ENCODE peak calls at places on chromosomes 11 and 22, in six cellular contexts. One of them, this sample, is unnamed.

GRCh38 chr22:38120359-38121110 is 10.1 kb upstream of the BAIAP2L2 start:
- DNase-seq in A549: no peak
- DNase-seq in IMR-90: no peak
- DNase-seq in K562: no peak
- DNase-seq in GM12878: no peak
- DNase-seq in HepG2: no peak
- DNase-seq in this sample: no peak

GRCh38 chr11:8698379-8698851 is 15.8 kb downstream of the RPL27A start:
- DNase-seq in A549: no peak
- DNase-seq in IMR-90: no peak
- DNase-seq in GM12878: no peak
- DNase-seq in K562: no peak
- DNase-seq in HepG2: peak; percentile 64
- DNase-seq in this sample: no peak

GRCh38 chr11:127470485-127470884 is 469.9 kb upstream of the KIRREL3 start:
- DNase-seq in K562: peak; percentile 0
- DNase-seq in HepG2: no peak
- DNase-seq in IMR-90: no peak
- DNase-seq in A549: peak; percentile 5
- DNase-seq in GM12878: no peak
- DNase-seq in this sample: peak; percentile 19

GRCh38 chr11:106442032-106442431 is 364.6 kb downstream of the AASDHPPT start:
- DNase-seq in HepG2: no peak
- DNase-seq in GM12878: no peak
- DNase-seq in IMR-90: no peak
- DNase-seq in A549: no peak
- DNase-seq in K562: no peak
- DNase-seq in this sample: no peak

GRCh38 chr11:117220568-117220967 is 11.3 kb downstream of the PCSK7 start:
- DNase-seq in K562: no peak
- DNase-seq in HepG2: no peak
- DNase-seq in A549: no peak
- DNase-seq in IMR-90: no peak
- DNase-seq in GM12878: no peak
- DNase-seq in this sample: no peak

GRCh38 chr11:92399702-92400101 is 175.1 kb downstream of the FAT3 start:
- DNase-seq in HepG2: no peak
- DNase-seq in K562: no peak
- DNase-seq in A549: no peak
- DNase-seq in GM12878: no peak
- DNase-seq in IMR-90: no peak
- DNase-seq in this sample: no peak

GRCh38 chr11:33867996-33868645 is 23.8 kb downstream of the LMO2 start:
- DNase-seq in HepG2: no peak
- DNase-seq in K562: no peak
- DNase-seq in GM12878: no peak
- DNase-seq in A549: no peak
- DNase-seq in IMR-90: no peak
- DNase-seq in this sample: no peak

GRCh38 chr11:26201411-26201810 is 130.5 kb upstream of the ANO3 start:
- DNase-seq in GM12878: no peak
- DNase-seq in A549: peak; percentile 3
- DNase-seq in IMR-90: peak; percentile 88
- DNase-seq in K562: no peak
- DNase-seq in HepG2: no peak
- DNase-seq in this sample: no peak

GRCh38 chr22:20238567-20239062 is 29.5 kb downstream of the RTN4R start:
- DNase-seq in A549: peak; percentile 48
- DNase-seq in K562: peak; percentile 89
- DNase-seq in IMR-90: no peak
- DNase-seq in GM12878: no peak
- DNase-seq in HepG2: peak; percentile 41
- DNase-seq in this sample: peak; percentile 89

GRCh38 chr11:100619484-100619883 is 67.6 kb upstream of the ARHGAP42 start:
- DNase-seq in IMR-90: peak; percentile 58
- DNase-seq in HepG2: no peak
- DNase-seq in K562: no peak
- DNase-seq in A549: no peak
- DNase-seq in GM12878: no peak
- DNase-seq in this sample: no peak

GRCh38 chr22:24550902-24551229 is 4.1 kb downstream of the GUCD1 start:
- DNase-seq in GM12878: no peak
- DNase-seq in K562: no peak
- DNase-seq in A549: no peak
- DNase-seq in HepG2: no peak
- DNase-seq in IMR-90: no peak
- DNase-seq in this sample: no peak

GRCh38 chr11:128419012-128419767 is 168.2 kb downstream of the ETS1 start:
- DNase-seq in GM12878: no peak
- DNase-seq in A549: no peak
- DNase-seq in IMR-90: no peak
- DNase-seq in HepG2: no peak
- DNase-seq in K562: no peak
- DNase-seq in this sample: no peak

GRCh38 chr11:20601221-20601914 is 2.0 kb downstream of the SLC6A5 start:
- DNase-seq in HepG2: no peak
- DNase-seq in GM12878: no peak
- DNase-seq in IMR-90: no peak
- DNase-seq in K562: no peak
- DNase-seq in A549: no peak
- DNase-seq in this sample: no peak

GRCh38 chr11:24005202-24005876 is 491.5 kb upstream of the LUZP2 start:
- DNase-seq in A549: no peak
- DNase-seq in K562: no peak
- DNase-seq in IMR-90: no peak
- DNase-seq in HepG2: no peak
- DNase-seq in GM12878: no peak
- DNase-seq in this sample: no peak

GRCh38 chr11:95091663-95092062 is 2.0 kb downstream of the ENDOD1 start:
- DNase-seq in K562: no peak
- DNase-seq in GM12878: no peak
- DNase-seq in HepG2: no peak
- DNase-seq in A549: no peak
- DNase-seq in IMR-90: no peak
- DNase-seq in this sample: no peak

GRCh38 chr22:32951807-32952153 is 106.4 kb downstream of the SYN3 start:
- DNase-seq in GM12878: no peak
- DNase-seq in HepG2: no peak
- DNase-seq in K562: no peak
- DNase-seq in A549: no peak
- DNase-seq in IMR-90: no peak
- DNase-seq in this sample: no peak

GRCh38 chr11:123351375-123351774 is 78.7 kb upstream of the GRAMD1B start:
- DNase-seq in IMR-90: no peak
- DNase-seq in HepG2: no peak
- DNase-seq in K562: no peak
- DNase-seq in GM12878: no peak
- DNase-seq in A549: no peak
- DNase-seq in this sample: no peak

GRCh38 chr11:117230286-117230961 is 1.4 kb downstream of the PCSK7 start:
- DNase-seq in GM12878: peak; percentile 45
- DNase-seq in IMR-90: peak; percentile 51
- DNase-seq in A549: no peak
- DNase-seq in K562: no peak
- DNase-seq in HepG2: no peak
- DNase-seq in this sample: no peak

GRCh38 chr11:125999234-125999880 is 53.5 kb downstream of the VSIG10L2 start:
- DNase-seq in K562: no peak
- DNase-seq in GM12878: no peak
- DNase-seq in IMR-90: no peak
- DNase-seq in A549: no peak
- DNase-seq in HepG2: no peak
- DNase-seq in this sample: no peak

GRCh38 chr11:125994509-125994908 is 48.7 kb downstream of the VSIG10L2 start:
- DNase-seq in IMR-90: no peak
- DNase-seq in GM12878: no peak
- DNase-seq in HepG2: no peak
- DNase-seq in K562: no peak
- DNase-seq in A549: no peak
- DNase-seq in this sample: no peak

GRCh38 chr11:125992893-125993292 is 47.0 kb downstream of the VSIG10L2 start:
- DNase-seq in HepG2: no peak
- DNase-seq in GM12878: no peak
- DNase-seq in K562: no peak
- DNase-seq in IMR-90: no peak
- DNase-seq in A549: no peak
- DNase-seq in this sample: no peak

GRCh38 chr11:125998267-125998666 is 52.4 kb downstream of the VSIG10L2 start:
- DNase-seq in GM12878: no peak
- DNase-seq in A549: no peak
- DNase-seq in HepG2: no peak
- DNase-seq in K562: no peak
- DNase-seq in IMR-90: no peak
- DNase-seq in this sample: no peak

GRCh38 chr11:125995313-125995712 is 49.5 kb downstream of the VSIG10L2 start:
- DNase-seq in HepG2: no peak
- DNase-seq in A549: no peak
- DNase-seq in IMR-90: no peak
- DNase-seq in GM12878: no peak
- DNase-seq in K562: no peak
- DNase-seq in this sample: no peak
- TF ChIP-seq BHLHE40 in HepG2: no peak
- TF ChIP-seq BHLHE40 in A549: no peak
- TF ChIP-seq BHLHE40 in IMR-90: no peak
- TF ChIP-seq BHLHE40 in GM12878: peak; percentile 60
- TF ChIP-seq BHLHE40 in K562: no peak
- TF ChIP-seq BHLHE40 in this sample: no peak

DNA sequence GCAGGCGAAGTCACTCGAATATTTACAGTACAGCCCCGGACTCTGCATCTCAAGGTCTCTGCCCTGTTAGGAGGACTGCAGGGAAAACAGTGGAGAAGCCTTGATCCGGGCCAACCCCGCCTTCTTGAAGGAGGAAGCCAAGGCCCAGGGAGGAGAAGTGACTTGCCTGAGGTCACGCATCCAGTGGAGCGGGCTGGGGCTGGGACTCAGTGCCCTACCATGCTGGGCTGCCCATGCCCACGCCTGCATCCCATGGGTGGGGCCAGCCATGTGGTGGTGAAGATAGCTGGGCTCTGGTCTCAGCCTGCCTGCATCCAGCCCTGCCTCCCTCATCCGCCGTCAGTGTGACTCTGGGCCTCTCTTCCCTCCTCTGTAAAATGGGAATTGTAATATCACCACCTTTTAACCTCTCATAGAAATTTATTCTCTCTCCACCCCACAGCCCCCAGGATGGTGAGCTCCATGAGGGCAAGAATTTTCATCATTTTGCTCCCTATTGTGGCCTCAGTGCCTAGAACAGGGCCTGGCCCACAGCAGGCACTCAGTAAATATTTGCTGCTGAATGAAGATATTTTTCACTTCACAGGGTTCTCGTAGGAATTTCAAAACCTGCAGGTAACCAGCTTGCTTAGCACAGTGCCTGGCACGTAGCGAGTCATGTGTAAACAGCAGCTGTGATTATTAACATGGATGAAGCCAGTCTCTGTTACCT is 57.3 kb downstream of the OTOG start:
- DNase-seq in A549: no peak
- DNase-seq in GM12878: no peak
- DNase-seq in K562: no peak
- DNase-seq in IMR-90: no peak
- DNase-seq in HepG2: no peak
- DNase-seq in this sample: no peak
- TF ChIP-seq BHLHE40 in A549: no peak
- TF ChIP-seq BHLHE40 in GM12878: no peak
- TF ChIP-seq BHLHE40 in K562: no peak
- TF ChIP-seq BHLHE40 in IMR-90: no peak
- TF ChIP-seq BHLHE40 in HepG2: no peak
- TF ChIP-seq BHLHE40 in this sample: no peak

DNA sequence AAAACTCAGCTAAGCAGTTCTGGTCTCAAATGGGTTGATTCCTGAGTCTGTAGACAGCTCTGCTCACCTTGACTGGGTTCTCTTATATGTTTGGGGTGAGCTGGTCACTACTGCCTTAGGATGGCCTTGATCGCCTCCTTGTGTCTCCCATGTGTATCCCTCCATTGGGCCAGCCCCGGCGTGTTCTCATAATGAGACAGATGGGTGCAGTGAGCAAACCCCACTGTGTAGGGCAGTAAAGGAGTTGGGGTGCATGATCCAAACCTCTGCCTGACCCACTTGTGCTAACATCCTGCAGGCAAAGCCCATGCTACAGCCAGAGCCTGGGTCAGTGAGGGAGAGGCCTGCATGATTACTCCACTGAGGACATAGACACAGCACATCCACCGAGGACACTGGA is 657.6 kb downstream of the BRD1 start:
- DNase-seq in GM12878: no peak
- DNase-seq in K562: no peak
- DNase-seq in IMR-90: no peak
- DNase-seq in HepG2: no peak
- DNase-seq in A549: no peak
- DNase-seq in this sample: no peak
- TF ChIP-seq BHLHE40 in GM12878: no peak
- TF ChIP-seq BHLHE40 in K562: no peak
- TF ChIP-seq BHLHE40 in IMR-90: no peak
- TF ChIP-seq BHLHE40 in HepG2: no peak
- TF ChIP-seq BHLHE40 in A549: no peak
- TF ChIP-seq BHLHE40 in this sample: no peak

DNA sequence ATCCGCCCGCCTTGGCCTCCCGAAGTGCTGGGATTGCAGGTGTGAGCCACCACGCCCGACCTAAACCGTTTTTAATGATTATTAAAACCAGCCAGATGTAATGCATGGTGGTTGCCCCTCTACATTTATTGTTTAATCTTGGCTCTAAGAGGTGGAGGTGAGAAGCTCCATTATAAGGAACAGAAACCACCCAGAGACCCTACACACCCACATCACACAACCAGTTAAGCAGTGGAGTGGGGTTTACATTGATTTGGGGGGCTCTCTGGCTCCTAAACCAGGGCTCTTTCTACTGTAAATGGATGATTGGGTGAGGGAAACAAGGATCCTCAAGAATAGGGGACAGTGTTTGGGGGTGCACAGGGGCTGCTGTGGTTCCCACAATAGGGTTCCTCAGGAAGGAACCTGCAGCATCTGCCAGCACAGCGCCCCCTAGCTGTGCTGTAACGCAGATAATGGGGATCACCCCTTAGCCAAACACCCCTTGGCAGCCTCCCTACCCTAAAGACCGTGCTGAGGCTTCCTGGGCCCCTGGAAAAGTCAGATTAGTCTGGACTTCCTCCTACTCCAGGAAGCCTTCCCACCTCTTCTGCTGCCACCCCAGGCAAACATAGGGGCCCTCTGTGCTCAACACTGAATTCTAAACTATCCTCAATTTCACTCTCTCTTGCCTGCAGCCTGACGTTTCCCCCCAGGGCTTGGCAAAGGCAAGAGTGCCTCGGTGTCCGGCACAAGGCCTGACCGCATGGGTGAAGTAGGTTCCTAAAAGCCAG is 2.4 kb downstream of the MPST start:
- DNase-seq in A549: peak; percentile 55
- DNase-seq in IMR-90: peak; percentile 34
- DNase-seq in GM12878: no peak
- DNase-seq in HepG2: no peak
- DNase-seq in K562: peak; percentile 72
- DNase-seq in this sample: peak; percentile 59
- TF ChIP-seq BHLHE40 in A549: no peak
- TF ChIP-seq BHLHE40 in IMR-90: no peak
- TF ChIP-seq BHLHE40 in GM12878: no peak
- TF ChIP-seq BHLHE40 in HepG2: no peak
- TF ChIP-seq BHLHE40 in K562: no peak
- TF ChIP-seq BHLHE40 in this sample: no peak

This sample was measured in HEK293T.